ENCODE peak calls at places on chromosomes 12 and 14, in four cellular contexts. One of them, this sample, is unnamed.

GRCh38 chr12:130281157-130281799 is 56.4 kb upstream of the PIWIL1 start:
- DNase-seq in GM12878: no peak
- DNase-seq in lower lobe of right lung: no peak
- DNase-seq in heart left ventricle: no peak
- DNase-seq in this sample: no peak

GRCh38 chr12:92080390-92081285 is 65.0 kb downstream of the BTG1 start:
- DNase-seq in GM12878: no peak
- DNase-seq in lower lobe of right lung: no peak
- DNase-seq in heart left ventricle: no peak
- DNase-seq in this sample: no peak

GRCh38 chr14:54567634-54568561 is 970 bp downstream of the SAMD4A start:
- DNase-seq in GM12878: no peak
- DNase-seq in lower lobe of right lung: peak; percentile 69
- DNase-seq in heart left ventricle: peak; percentile 38
- DNase-seq in this sample: peak; percentile 74

GRCh38 chr12:50276912-50277671 is 6.2 kb downstream of the LIMA1 start:
- DNase-seq in GM12878: no peak
- DNase-seq in lower lobe of right lung: no peak
- DNase-seq in heart left ventricle: no peak
- DNase-seq in this sample: no peak

GRCh38 chr14:72594099-72594901 is 299.6 kb downstream of the DPF3 start:
- DNase-seq in GM12878: peak; percentile 74
- DNase-seq in lower lobe of right lung: no peak
- DNase-seq in heart left ventricle: no peak
- DNase-seq in this sample: no peak

GRCh38 chr14:91405241-91405721 is 12.3 kb downstream of the CCDC88C start:
- DNase-seq in GM12878: no peak
- DNase-seq in lower lobe of right lung: no peak
- DNase-seq in heart left ventricle: no peak
- DNase-seq in this sample: no peak

GRCh38 chr14:99201351-99202073 is 70.5 kb downstream of the BCL11B start:
- DNase-seq in GM12878: no peak
- DNase-seq in lower lobe of right lung: no peak
- DNase-seq in heart left ventricle: no peak
- DNase-seq in this sample: no peak

GRCh38 chr14:52059614-52060013 is 9.2 kb downstream of the NID2 start:
- DNase-seq in GM12878: no peak
- DNase-seq in lower lobe of right lung: no peak
- DNase-seq in heart left ventricle: no peak
- DNase-seq in this sample: no peak

GRCh38 chr14:80291099-80291498 is 79.8 kb upstream of the DIO2 start:
- DNase-seq in GM12878: no peak
- DNase-seq in lower lobe of right lung: no peak
- DNase-seq in heart left ventricle: no peak
- DNase-seq in this sample: no peak

DNA sequence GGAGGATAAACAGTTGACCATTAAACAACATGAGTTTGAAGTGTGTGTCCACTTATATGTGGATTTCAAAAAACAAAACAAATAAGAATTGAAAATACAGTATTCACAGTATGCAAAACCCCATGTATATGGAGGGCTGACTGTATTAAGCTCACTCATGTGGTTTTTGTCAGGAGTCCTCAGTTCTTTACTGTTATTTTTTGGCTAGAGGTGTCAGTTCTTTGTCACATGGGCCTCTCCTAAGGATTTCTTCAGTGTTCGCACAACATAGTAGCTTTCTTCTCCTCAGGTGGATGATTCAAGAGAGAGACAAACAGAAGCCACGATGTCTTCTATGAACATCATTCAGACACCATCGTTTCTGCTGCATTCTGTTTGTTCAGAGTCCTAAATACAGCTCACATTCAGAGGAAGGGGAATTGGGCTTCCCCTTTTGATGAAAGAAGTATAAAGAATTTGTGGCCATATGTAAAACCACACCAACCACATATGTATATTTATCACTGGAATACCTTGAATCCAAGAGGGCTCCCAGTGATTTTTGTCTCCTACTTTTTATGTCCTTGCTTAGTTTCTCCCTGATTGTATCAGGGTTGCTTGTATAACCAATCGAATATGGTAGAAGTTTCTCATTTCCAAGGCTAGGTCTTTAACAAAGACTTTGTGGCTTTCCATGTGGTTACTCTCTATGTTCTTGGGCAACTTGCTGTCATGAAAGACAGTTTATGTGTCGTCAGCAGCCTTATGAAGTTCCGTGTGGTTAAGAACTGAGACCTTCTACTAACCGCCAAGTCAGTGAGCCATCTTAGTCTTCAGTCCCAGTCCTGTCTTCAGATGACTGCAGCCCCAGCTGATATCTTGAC is 18.9 kb downstream of the MNAT1 start:
- DNase-seq in GM12878: peak; percentile 87
- DNase-seq in lower lobe of right lung: no peak
- DNase-seq in heart left ventricle: no peak
- DNase-seq in this sample: no peak
- H3K4me3 ChIP-seq in GM12878: peak overlapping the region; percentile 15
- H3K4me3 ChIP-seq in lower lobe of right lung: no peak overlapping the region
- H3K4me3 ChIP-seq in heart left ventricle: no peak overlapping the region
- H3K4me3 ChIP-seq in this sample: no peak overlapping the region

GRCh38 chr14:101330416-101331140 is 230.7 kb upstream of the DIO3 start:
- DNase-seq in GM12878: no peak
- DNase-seq in lower lobe of right lung: no peak
- DNase-seq in heart left ventricle: no peak
- DNase-seq in this sample: no peak
- H3K4me1 ChIP-seq in GM12878: no peaks in the 10 kb centered on the region
- H3K4me1 ChIP-seq in lower lobe of right lung: no peaks in the 10 kb centered on the region
- H3K4me1 ChIP-seq in heart left ventricle: no peaks in the 10 kb centered on the region
- H3K4me1 ChIP-seq in this sample: no peaks in the 10 kb centered on the region

DNA sequence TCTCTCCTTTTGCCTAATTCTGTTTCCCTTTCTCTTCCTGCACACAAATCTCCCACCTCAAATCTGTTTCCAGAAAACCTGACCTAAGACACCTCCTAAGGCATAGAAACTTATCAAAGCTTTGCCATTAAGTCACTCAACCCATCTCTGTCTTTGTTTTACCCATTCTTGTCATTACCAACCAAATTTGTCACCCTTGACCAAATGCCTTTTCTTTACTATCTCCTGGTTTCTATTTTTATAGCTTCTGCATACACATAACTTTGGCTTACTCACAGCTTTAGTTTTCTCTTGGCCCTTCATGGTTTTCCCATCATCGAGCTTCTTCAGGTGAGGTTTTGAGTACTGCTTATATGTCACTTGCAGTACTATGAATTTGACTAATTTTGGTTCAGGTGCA is 184.2 kb downstream of the BCAT1 start:
- DNase-seq in GM12878: no peak
- DNase-seq in lower lobe of right lung: no peak
- DNase-seq in heart left ventricle: no peak
- DNase-seq in this sample: no peak
- TF ChIP-seq CTCF in GM12878: no peak
- TF ChIP-seq CTCF in lower lobe of right lung: no peak
- TF ChIP-seq CTCF in heart left ventricle: no peak
- TF ChIP-seq CTCF in this sample: no peak

DNA sequence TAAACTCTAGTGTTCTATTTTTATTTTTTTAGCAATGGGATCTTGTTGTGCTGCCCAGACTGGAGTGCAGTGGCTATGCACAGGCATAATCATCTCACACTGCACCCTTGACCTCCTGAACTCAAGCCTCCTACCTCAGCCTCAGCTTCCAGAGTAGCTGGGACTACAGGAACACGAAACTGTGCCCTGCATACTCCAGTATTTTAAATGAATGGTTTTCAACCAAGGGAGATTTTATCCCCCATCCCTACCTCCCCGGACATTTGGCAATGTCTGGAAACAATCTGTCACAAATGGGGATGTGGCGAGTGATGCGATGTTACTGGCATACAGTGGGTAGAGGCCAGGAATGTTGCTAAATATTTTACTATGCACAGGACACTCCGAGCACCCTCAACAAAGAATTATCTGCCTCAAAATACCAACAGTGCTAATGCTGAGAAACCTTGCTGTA is 2.1 kb downstream of the CBX5 start:
- DNase-seq in GM12878: no peak
- DNase-seq in lower lobe of right lung: no peak
- DNase-seq in heart left ventricle: no peak
- DNase-seq in this sample: no peak
- H3K4me3 ChIP-seq in GM12878: peak overlapping the region; percentile 76
- H3K4me3 ChIP-seq in lower lobe of right lung: peak overlapping the region; percentile 95
- H3K4me3 ChIP-seq in heart left ventricle: no peak overlapping the region
- H3K4me3 ChIP-seq in this sample: peak overlapping the region; percentile 60

GRCh38 chr12:120835657-120836056 is 68.5 kb downstream of the SPPL3 start:
- DNase-seq in GM12878: no peak
- DNase-seq in lower lobe of right lung: no peak
- DNase-seq in heart left ventricle: no peak
- DNase-seq in this sample: no peak

GRCh38 chr12:120836119-120836684 is 68.0 kb downstream of the SPPL3 start:
- DNase-seq in GM12878: no peak
- DNase-seq in lower lobe of right lung: no peak
- DNase-seq in heart left ventricle: no peak
- DNase-seq in this sample: no peak

GRCh38 chr12:120841525-120841924 is 62.6 kb downstream of the SPPL3 start:
- DNase-seq in GM12878: no peak
- DNase-seq in lower lobe of right lung: no peak
- DNase-seq in heart left ventricle: no peak
- DNase-seq in this sample: no peak

GRCh38 chr12:120842595-120842994 is 61.6 kb downstream of the SPPL3 start:
- DNase-seq in GM12878: no peak
- DNase-seq in lower lobe of right lung: no peak
- DNase-seq in heart left ventricle: no peak
- DNase-seq in this sample: no peak

DNA sequence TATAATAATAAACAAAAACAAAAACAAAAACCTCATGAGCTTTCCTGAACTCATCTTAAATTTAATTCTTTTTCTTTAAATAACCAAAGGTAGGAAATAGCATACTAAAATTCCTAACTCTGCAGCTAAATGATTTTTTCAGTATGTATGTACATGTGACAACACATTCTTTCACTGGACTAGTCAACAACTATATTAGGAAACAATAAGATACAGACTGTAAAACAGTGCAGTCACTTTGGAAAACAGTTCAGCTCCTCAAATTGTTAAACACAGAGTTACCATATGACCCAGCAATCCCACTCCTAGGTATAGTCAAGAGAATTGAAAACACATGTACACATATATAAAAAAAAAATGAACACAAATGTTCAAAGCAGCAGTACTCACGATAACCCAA is 64.7 kb downstream of the SPPL3 start:
- DNase-seq in GM12878: no peak
- DNase-seq in lower lobe of right lung: no peak
- DNase-seq in heart left ventricle: no peak
- DNase-seq in this sample: no peak
- H3K4me1 ChIP-seq in GM12878: peaks cover 31% of the 10 kb centered on the region
- H3K4me1 ChIP-seq in lower lobe of right lung: peaks cover 33% of the 10 kb centered on the region
- H3K4me1 ChIP-seq in heart left ventricle: peaks cover 24% of the 10 kb centered on the region
- H3K4me1 ChIP-seq in this sample: peaks cover 18% of the 10 kb centered on the region

DNA sequence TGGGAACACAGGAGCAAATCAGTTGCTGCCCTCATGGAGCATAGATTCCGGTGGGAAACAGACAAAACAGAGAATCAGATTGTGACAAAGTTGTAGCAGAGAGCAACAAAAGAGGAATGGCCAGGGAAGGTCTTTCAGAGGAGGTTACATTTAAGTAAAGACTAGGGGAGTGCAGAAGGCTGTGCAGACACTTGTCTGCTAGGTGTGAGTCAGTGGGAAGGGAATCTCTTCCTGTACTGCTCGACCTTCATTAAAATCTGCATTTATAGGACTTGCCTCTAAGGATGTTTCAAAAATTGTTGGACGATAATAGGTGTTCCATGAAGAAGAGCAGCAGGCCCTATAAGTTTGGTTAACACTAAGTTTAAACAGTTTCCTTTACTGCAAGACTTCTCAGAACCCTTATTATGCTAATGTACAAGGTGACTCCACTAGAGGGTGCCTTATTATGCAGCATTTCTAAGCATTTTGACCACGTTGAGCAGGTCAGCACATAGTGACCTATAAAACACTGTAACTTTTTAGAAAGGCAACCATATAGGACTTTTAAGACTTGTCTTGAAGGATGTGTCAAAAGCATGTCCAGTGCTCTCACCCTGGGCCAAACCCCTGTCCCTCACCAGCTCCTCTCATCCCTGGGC is 91.8 kb upstream of the RIC8B start:
- DNase-seq in GM12878: no peak
- DNase-seq in lower lobe of right lung: no peak
- DNase-seq in heart left ventricle: no peak
- DNase-seq in this sample: no peak
- TF ChIP-seq CTCF in GM12878: peak; percentile 14
- TF ChIP-seq CTCF in lower lobe of right lung: peak; percentile 27
- TF ChIP-seq CTCF in heart left ventricle: peak; percentile 26
- TF ChIP-seq CTCF in this sample: no peak

DNA sequence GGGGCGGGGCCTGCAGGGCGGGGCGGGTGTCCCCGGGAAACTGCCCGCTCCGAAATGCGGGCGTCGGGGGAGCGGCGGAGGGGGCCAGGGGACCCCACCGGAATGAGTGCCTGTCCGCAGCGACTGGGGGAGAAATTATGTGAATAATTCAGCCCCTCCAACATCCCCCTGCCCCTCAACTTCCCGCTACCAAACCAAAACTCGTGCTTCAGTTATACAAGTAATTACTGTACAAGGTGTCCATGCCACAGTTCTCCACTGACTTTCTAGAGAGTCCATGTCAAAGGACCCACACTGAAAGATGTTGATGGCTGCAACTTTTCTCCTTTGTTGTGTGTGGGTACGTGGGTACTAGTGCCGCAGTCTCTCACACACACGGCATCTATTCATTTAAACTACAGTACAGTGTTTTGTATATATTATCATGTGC is 407 bp upstream of the CDK17 start:
- DNase-seq in GM12878: peak; percentile 40
- DNase-seq in lower lobe of right lung: no peak
- DNase-seq in heart left ventricle: no peak
- DNase-seq in this sample: no peak
- H3K4me3 ChIP-seq in GM12878: peak overlapping the region; percentile 91
- H3K4me3 ChIP-seq in lower lobe of right lung: peak overlapping the region; percentile 81
- H3K4me3 ChIP-seq in heart left ventricle: peak overlapping the region; percentile 91
- H3K4me3 ChIP-seq in this sample: peak overlapping the region; percentile 92

GRCh38 chr12:11727133-11727664 is 77.7 kb downstream of the ETV6 start:
- DNase-seq in GM12878: peak; percentile 87
- DNase-seq in lower lobe of right lung: no peak
- DNase-seq in heart left ventricle: no peak
- DNase-seq in this sample: no peak
- H3K4me1 ChIP-seq in GM12878: peaks cover 93% of the 10 kb centered on the region
- H3K4me1 ChIP-seq in lower lobe of right lung: peaks cover 78% of the 10 kb centered on the region
- H3K4me1 ChIP-seq in heart left ventricle: peaks cover 6% of the 10 kb centered on the region
- H3K4me1 ChIP-seq in this sample: peaks cover 41% of the 10 kb centered on the region

GRCh38 chr12:17278946-17279345 is 673.0 kb upstream of the LMO3 start:
- DNase-seq in GM12878: no peak
- DNase-seq in lower lobe of right lung: no peak
- DNase-seq in heart left ventricle: no peak
- DNase-seq in this sample: no peak
- TF ChIP-seq CTCF in GM12878: peak; percentile 4
- TF ChIP-seq CTCF in lower lobe of right lung: no peak
- TF ChIP-seq CTCF in heart left ventricle: no peak
- TF ChIP-seq CTCF in this sample: peak; percentile 32